ENCODE peak calls at places on chromosome 12, in eight cellular contexts. Q is C1 segment of cervical spinal cord; X is OCI-LY7; K is DMS153; M is NCI-H345; W is dermis microvascular lymphatic vessel endothelial cell; T is stimulated activated CD8-positive, alpha-beta memory T cell treated with anti-CD3 and anti-CD28 coated beads, Interleukin-4, amount 100 ng/mL, for 1 hour; R is GM04504. N is an unnamed sample.

GRCh38 chr12:108666326-108666995 is 32.8 kb upstream of the SELPLG start:
- DNase-seq in Q (peak; percentile 23), X (no peak), K (no peak), M (no peak), W (peak; percentile 23), T (no peak), R (no peak), N (no peak)

GRCh38 chr12:67981236-67982164 is 7.7 kb upstream of the IFNG-AS1 start:
- DNase-seq in Q (no peak), X (no peak), K (no peak), M (peak; percentile 41), W (no peak), T (no peak), R (peak; percentile 82), N (no peak)

GRCh38 chr12:130948136-130948535 is 5.6 kb upstream of the ADGRD1 start:
- DNase-seq in Q (no peak), X (no peak), K (peak; percentile 77), M (peak; percentile 11), W (no peak), T (no peak), R (no peak), N (peak; percentile 94)

GRCh38 chr12:31482816-31483215 is 108.1 kb downstream of the DENND5B start:
- DNase-seq in Q (no peak), X (no peak), K (no peak), M (no peak), W (peak; percentile 12), T (no peak), R (no peak), N (no peak)

GRCh38 chr12:32809846-32810245 is 54.1 kb upstream of the YARS2 start:
- DNase-seq in Q (no peak), X (no peak), K (no peak), M (no peak), W (no peak), T (no peak), R (no peak), N (no peak)

GRCh38 chr12:7130791-7131501 is 775 bp downstream of the CLSTN3 start:
- DNase-seq in Q (no peak), X (peak; percentile 46), K (peak; percentile 10), M (peak; percentile 65), W (peak; percentile 42), T (peak; percentile 35), R (no peak), N (peak; percentile 78)

GRCh38 chr12:53492188-53492587 is 7.1 kb downstream of the MAP3K12 start:
- DNase-seq in Q (no peak), X (no peak), K (no peak), M (peak; percentile 16), W (no peak), T (no peak), R (no peak), N (peak; percentile 46)

GRCh38 chr12:77343291-77343690 is 277.9 kb upstream of the E2F7 start:
- DNase-seq in Q (no peak), X (no peak), K (no peak), M (no peak), W (no peak), T (no peak), R (no peak), N (no peak)

GRCh38 chr12:132393245-132393795 is 63.9 kb upstream of the GALNT9 start:
- DNase-seq in Q (no peak), X (no peak), K (no peak), M (no peak), W (no peak), T (no peak), R (no peak), N (no peak)

GRCh38 chr12:93824514-93825500 is 147.6 kb downstream of the CRADD start:
- DNase-seq in Q (no peak), X (no peak), K (no peak), M (no peak), W (no peak), T (no peak), R (no peak), N (peak; percentile 81)

GRCh38 chr12:20415013-20415412 is 46.7 kb downstream of the PDE3A start:
- DNase-seq in Q (no peak), X (no peak), K (no peak), M (no peak), W (peak; percentile 88), T (no peak), R (no peak), N (no peak)

GRCh38 chr12:570237-570925 is 92.9 kb downstream of the NINJ2 start:
- DNase-seq in Q (no peak), X (no peak), K (no peak), M (no peak), W (peak; percentile 89), T (no peak), R (peak; percentile 76), N (peak; percentile 86)

N was measured in GM23338.